ENCODE peak calls at places on chromosomes 4 and X, in nine cellular contexts. H is gastrocnemius medialis, U is esophagus squamous epithelium, B is GM12878, R is breast epithelium, D is epithelial cell of esophagus, E is astrocyte of the spinal cord, F is stomach, L is nephron progenitor cell. K is an unnamed sample.

GRCh38 chrX:133083899-133084298 is 13.0 kb downstream of the USP26 start:
- DNase-seq in E (no peak), D (no peak), F (no peak), L (no peak), B (no peak), H (no peak), R (no peak), U (no peak), K (no peak)

GRCh38 chr4:73409012-73409862 is 5.2 kb downstream of the ALB start:
- DNase-seq in L (no peak), R (no peak), E (no peak), H (no peak), U (no peak), F (no peak), B (no peak), D (no peak), K (no peak)

GRCh38 chr4:37068580-37068979 is 176.0 kb upstream of the NWD2 start:
- DNase-seq in U (no peak), H (no peak), B (no peak), D (no peak), R (no peak), L (peak), F (no peak), E (no peak), K (no peak)

GRCh38 chr4:177583000-177583399 is 140.8 kb upstream of the AGA start:
- DNase-seq in B (no peak), U (no peak), F (no peak), R (no peak), D (peak), E (no peak), L (no peak), H (no peak), K (no peak)

GRCh38 chrX:49901068-49901467 is 21.3 kb upstream of the CLCN5 start:
- DNase-seq in D (no peak), R (no peak), U (no peak), L (no peak), F (no peak), H (no peak), E (no peak), B (no peak), K (no peak)

GRCh38 chr4:114017120-114017917 is 37.9 kb upstream of the ARSJ start:
- DNase-seq in R (no peak), H (no peak), D (peak), L (no peak), E (no peak), F (no peak), U (no peak), B (no peak), K (no peak)

GRCh38 chr4:92012899-92013867 is 290.6 kb upstream of the GRID2 start:
- DNase-seq in H (no peak), B (no peak), D (peak), F (peak), U (no peak), R (no peak), E (no peak), L (peak), K (no peak)

GRCh38 chr4:176735300-176735699 is 57.4 kb downstream of the VEGFC start:
- DNase-seq in E (peak), H (no peak), B (no peak), D (peak), U (no peak), F (no peak), R (no peak), L (no peak), K (no peak)

GRCh38 chr4:85556293-85556692 is 81.3 kb downstream of the ARHGAP24 start:
- DNase-seq in H (no peak), U (no peak), E (no peak), L (no peak), D (no peak), R (no peak), B (peak), F (no peak), K (no peak)

GRCh38 chrX:46255066-46255465 is 290.2 kb downstream of the ZNF674 start:
- DNase-seq in F (no peak), U (no peak), R (no peak), B (no peak), H (no peak), L (no peak), E (no peak), D (no peak), K (no peak)

GRCh38 chr4:186738421-186738820 is 14.8 kb upstream of the FAT1 start:
- DNase-seq in L (no peak), H (no peak), F (no peak), B (no peak), D (no peak), E (no peak), U (no peak), R (no peak), K (no peak)

GRCh38 chr4:100372432-100372831 is 145.4 kb downstream of the EMCN start:
- DNase-seq in U (no peak), B (no peak), D (peak), E (no peak), L (peak), F (no peak), H (no peak), R (no peak), K (no peak)

GRCh38 chrX:50812995-50813842 is 775 bp downstream of the SHROOM4 start:
- DNase-seq in E (peak), F (peak), D (peak), H (no peak), L (peak), B (no peak), R (no peak), U (no peak), K (no peak)

GRCh38 chrX:26778320-26778888 is 562.4 kb downstream of the MAGEB5 start:
- DNase-seq in B (no peak), E (peak), H (no peak), D (no peak), R (no peak), L (no peak), U (no peak), F (no peak), K (no peak)

GRCh38 chrX:75038925-75039324 is 113.7 kb upstream of the NEXMIF start:
- DNase-seq in H (no peak), U (no peak), B (peak), E (no peak), R (no peak), D (peak), F (no peak), L (no peak), K (no peak)

GRCh38 chr4:16384496-16384895 is 158.2 kb upstream of the TAPT1 start:
- DNase-seq in B (no peak), U (no peak), H (no peak), L (no peak), R (no peak), E (no peak), F (no peak), D (no peak), K (no peak)

GRCh38 chr4:36187723-36188333 is 56.5 kb downstream of the ARAP2 start:
- DNase-seq in H (no peak), F (no peak), E (peak), R (no peak), U (no peak), B (no peak), L (peak), D (peak), K (no peak)

GRCh38 chr4:109574931-109575804 is 15.1 kb downstream of the MCUB start:
- DNase-seq in F (no peak), U (no peak), E (no peak), R (no peak), H (no peak), L (no peak), D (no peak), B (no peak), K (no peak)

GRCh38 chrX:138150709-138151108 is 560.8 kb downstream of the FGF13 start:
- DNase-seq in R (no peak), L (no peak), U (no peak), D (peak), F (no peak), E (no peak), B (no peak), H (no peak), K (no peak)
- TF ChIP-seq CTCF in R (no peak), L (no peak), U (no peak), D (no peak), F (no peak), E (no peak), B (peak), H (no peak), K (no peak)

DNA sequence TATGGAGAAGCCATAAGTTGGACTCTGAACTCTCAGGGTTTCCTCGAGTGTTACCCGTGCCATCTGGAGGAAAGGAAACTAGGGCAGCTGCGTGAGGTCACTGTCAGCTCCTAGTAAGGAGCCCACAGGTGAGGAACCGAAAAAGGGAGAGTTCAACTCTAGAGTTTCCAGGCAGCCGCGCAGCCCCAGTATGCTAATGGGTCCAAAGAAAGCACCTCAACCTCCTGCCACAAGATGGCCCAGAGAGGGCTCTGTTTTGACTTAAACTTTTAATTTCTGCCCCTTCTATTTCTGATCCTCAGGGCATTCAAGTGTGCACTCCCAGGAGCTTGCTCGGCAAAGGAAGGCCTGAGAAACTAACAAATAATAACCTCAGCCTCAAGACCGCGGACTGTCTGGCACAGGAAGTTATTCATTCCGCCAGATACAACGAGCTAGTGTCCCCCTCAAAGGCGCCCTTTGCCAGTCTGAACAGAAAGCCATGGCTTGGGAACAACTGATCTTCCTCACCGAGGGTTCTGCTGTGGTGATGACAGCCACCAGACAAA is 13.9 kb downstream of the SCARB2 start:
- DNase-seq in F (peak), R (no peak), D (no peak), E (peak), L (no peak), B (peak), H (peak), U (no peak), K (no peak)
- TF ChIP-seq CTCF in F (no peak), R (no peak), D (no peak), E (no peak), L (no peak), B (peak), H (no peak), U (no peak), K (no peak)

DNA sequence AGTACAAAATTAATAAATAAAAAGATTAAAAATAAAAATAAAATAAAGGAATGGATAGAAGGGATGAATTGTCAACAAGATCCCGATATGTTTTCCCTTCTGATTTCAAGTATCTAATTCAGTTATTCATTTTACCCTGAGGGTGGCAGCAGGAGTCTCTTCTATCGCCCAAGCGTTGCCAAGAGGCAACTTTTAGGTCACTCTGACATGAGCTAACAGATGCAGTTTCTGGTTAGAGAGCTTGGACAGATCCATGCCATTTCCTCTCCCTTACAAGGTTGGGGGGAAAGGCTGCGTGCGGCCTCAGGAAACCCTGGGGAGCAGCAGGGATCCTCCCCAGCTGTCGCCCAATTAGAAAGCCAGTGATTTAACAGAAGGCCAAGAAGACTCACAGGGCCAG is 35.3 kb upstream of the WAS start:
- DNase-seq in E (peak), U (no peak), B (no peak), L (peak), D (peak), R (no peak), F (peak), H (peak), K (peak)
- TF ChIP-seq CTCF in E (peak), U (peak), B (peak), L (no peak), D (peak), R (no peak), F (peak), H (peak), K (no peak)

DNA sequence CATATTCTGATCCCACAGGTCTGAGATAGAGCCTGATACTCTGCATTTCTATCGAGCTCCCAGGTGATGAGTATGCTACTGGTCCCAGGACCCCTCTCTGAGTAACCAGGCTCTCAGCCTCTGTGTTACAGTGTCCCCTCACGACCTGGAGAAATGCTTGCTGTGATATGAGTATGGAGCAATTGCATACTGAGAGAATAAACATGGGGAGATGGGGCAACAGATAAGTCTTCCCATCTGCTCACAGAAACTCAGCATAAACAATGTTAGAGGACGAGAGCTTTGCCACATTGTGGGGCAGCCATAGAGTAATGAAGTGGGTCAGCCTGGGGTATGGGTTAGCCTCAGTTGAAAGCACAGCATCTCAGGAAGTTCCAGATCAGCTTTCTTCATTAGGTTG is 82.6 kb upstream of the HS3ST1 start:
- DNase-seq in D (no peak), H (no peak), E (no peak), U (no peak), B (no peak), R (no peak), F (no peak), L (no peak), K (no peak)
- TF ChIP-seq CTCF in D (no peak), H (no peak), E (no peak), U (no peak), B (no peak), R (no peak), F (no peak), L (no peak), K (no peak)

DNA sequence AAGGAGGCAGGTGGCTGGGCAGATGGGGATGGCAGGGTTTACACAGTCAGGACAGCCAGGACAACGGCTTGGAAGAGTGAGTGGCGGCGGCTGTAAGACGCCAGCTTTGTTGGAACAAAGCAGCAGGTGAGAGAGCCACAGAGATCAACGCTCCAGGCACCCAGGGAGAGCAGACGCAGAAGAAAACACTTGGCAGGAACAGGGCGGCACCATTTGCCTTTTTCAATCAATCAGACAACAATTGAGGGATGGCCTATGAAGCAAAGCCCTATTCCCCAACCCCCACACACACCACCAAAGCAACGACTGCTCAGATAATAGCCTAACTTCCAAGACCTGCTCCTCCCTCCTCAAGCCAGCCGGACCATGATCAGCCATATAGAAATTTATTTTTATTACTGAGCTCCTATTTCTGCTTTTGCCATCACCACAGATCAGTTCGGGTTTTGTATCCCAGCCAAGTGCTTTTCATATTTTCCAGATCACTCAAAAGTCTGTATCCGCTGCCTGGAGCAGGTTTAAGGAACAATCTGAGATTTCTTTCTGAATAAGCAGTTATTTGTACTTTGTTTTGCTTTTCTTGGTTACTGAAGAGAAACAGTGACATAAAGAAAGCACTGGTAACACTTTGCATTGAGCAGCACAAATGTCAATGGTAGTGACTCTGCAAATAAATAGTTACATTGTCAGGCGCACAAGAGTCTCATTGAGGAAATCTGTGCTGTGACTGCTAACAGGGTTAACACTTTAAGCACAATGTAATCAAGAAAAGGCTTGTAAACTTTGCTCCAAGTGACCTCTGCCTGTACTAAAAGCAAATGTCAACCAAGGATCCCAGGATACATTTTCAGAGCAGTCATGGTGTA is 81.8 kb upstream of the RBPJ start:
- DNase-seq in R (no peak), H (no peak), L (no peak), F (no peak), E (peak), B (no peak), D (no peak), U (no peak), K (no peak)
- TF ChIP-seq CTCF in R (no peak), H (no peak), L (no peak), F (no peak), E (no peak), B (no peak), D (no peak), U (no peak), K (no peak)

GRCh38 chrX:70049925-70050324 is at the start of gene AWAT2:
- DNase-seq in D (peak), R (no peak), H (no peak), F (no peak), U (no peak), L (no peak), B (no peak), E (no peak), K (no peak)

GRCh38 chrX:70044541-70045245 is 5.0 kb downstream of the AWAT2 start:
- DNase-seq in D (peak), H (no peak), E (no peak), F (no peak), U (no peak), R (no peak), B (no peak), L (no peak), K (no peak)

GRCh38 chrX:70043685-70044084 is 6.1 kb downstream of the AWAT2 start:
- DNase-seq in R (no peak), E (no peak), L (no peak), B (no peak), F (no peak), D (no peak), H (no peak), U (no peak), K (no peak)

GRCh38 chrX:70049406-70049805 is 332 bp downstream of the AWAT2 start:
- DNase-seq in U (no peak), R (no peak), D (no peak), E (no peak), H (no peak), L (no peak), F (no peak), B (no peak), K (no peak)

DNA sequence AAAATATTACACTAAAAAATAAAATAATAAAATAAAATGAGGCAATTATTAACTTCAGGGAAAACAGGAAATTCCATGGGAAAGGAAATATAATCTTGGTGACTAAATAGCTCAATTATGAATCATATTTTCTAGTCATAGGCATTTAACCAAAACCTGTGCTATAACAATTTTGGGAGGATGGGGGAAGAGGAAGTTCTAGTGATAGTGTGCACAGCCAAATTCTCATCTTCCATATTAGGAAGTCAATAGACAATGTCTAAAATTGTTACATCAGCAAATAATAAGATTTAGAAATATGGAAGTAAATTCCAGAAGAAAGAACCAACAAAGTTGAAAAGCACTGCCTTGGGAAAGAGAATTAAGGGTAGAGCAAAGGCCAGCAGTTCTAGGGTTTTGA is 2.8 kb downstream of the AWAT2 start:
- DNase-seq in H (no peak), L (no peak), D (peak), F (no peak), B (no peak), R (no peak), E (no peak), U (no peak), K (no peak)
- TF ChIP-seq CTCF in H (no peak), L (no peak), D (no peak), F (no peak), B (no peak), R (no peak), E (no peak), U (no peak), K (no peak)

DNA sequence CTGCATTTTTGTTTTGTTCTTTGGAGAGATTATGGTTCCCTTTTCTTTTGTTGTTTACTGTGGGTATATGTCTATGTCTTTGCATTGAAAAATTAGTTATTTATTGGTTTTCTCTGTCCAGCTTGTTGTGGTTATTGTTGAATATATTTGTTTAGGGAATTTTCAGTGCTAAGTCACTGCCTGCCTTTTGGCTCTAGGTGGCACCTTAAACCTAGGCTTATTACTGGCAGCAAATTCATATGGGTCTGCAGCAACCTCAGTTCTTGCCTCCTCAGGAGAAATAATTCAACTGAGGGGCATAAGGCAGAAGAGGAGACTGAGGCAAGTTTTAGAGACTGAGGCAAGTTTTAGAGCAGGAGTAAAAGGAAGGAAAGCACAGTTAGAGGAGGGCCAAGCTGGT is 1157.3 kb upstream of the AGA start:
- DNase-seq in U (no peak), E (no peak), L (no peak), B (no peak), H (no peak), R (no peak), D (peak), F (no peak), K (no peak)
- TF ChIP-seq CTCF in U (no peak), E (peak), L (no peak), B (no peak), H (no peak), R (no peak), D (peak), F (no peak), K (no peak)

GRCh38 chr4:132818091-132818490 is 331.0 kb upstream of the PCDH10 start:
- DNase-seq in B (no peak), H (no peak), U (no peak), F (no peak), E (no peak), L (peak), D (no peak), R (no peak), K (no peak)
- TF ChIP-seq CTCF in B (no peak), H (no peak), U (no peak), F (no peak), E (no peak), L (peak), D (no peak), R (no peak), K (no peak)

GRCh38 chrX:119728487-119728886 is 29.9 kb upstream of the SOWAHD start:
- DNase-seq in R (no peak), H (no peak), F (no peak), D (no peak), E (no peak), U (no peak), B (no peak), L (no peak), K (no peak)
- TF ChIP-seq CTCF in R (no peak), H (no peak), F (no peak), D (peak), E (no peak), U (no peak), B (peak), L (no peak), K (no peak)

GRCh38 chr4:38860788-38861424 is 4.3 kb upstream of the TLR6 start:
- DNase-seq in L (peak), U (no peak), E (no peak), B (peak), D (peak), H (no peak), F (peak), R (no peak), K (no peak)
- TF ChIP-seq CTCF in L (peak), U (peak), E (peak), B (peak), D (peak), H (peak), F (peak), R (no peak), K (peak)

K was measured in coronary artery.